ENCODE peak calls at places on chromosomes 5 and 9, in nine cellular contexts. L is K562, V is uterus, D is GM12892, I is IMR-90, A is lower leg skin, Q is esophagus muscularis mucosa, M is suprapubic skin, K is A549. C is an unnamed sample.

GRCh38 chr5:167633931-167634341 is 657.5 kb upstream of the WWC1 start:
- DNase-seq in I (peak), Q (no peak), A (no peak), K (peak), L (no peak), D (no peak), V (no peak), M (no peak), C (no peak)

GRCh38 chr5:1788828-1789227 is 10.8 kb downstream of the MRPL36 start:
- DNase-seq in Q (no peak), I (no peak), M (peak), V (no peak), D (no peak), A (peak), L (no peak), K (no peak), C (no peak)

GRCh38 chr5:156261275-156261939 is 65.6 kb upstream of the SGCD start:
- DNase-seq in Q (no peak), V (no peak), M (no peak), D (no peak), I (no peak), A (no peak), K (no peak), L (no peak), C (no peak)

GRCh38 chr9:86075132-86075807 is 24.1 kb downstream of the GOLM1 start:
- DNase-seq in Q (no peak), L (no peak), D (no peak), K (no peak), V (no peak), M (no peak), I (peak), A (no peak), C (no peak)

GRCh38 chr9:14383296-14383695 is 69.4 kb upstream of the NFIB start:
- DNase-seq in V (no peak), I (no peak), D (no peak), A (no peak), M (no peak), Q (no peak), L (no peak), K (no peak), C (no peak)

GRCh38 chr9:116700882-116701836 is 14.1 kb downstream of the TRIM32 start:
- DNase-seq in K (no peak), D (no peak), Q (no peak), M (no peak), I (no peak), V (no peak), L (no peak), A (no peak), C (no peak)

GRCh38 chr9:127181315-127181580 is 58.8 kb upstream of the ANGPTL2 start:
- DNase-seq in L (no peak), A (no peak), M (peak), K (no peak), I (no peak), Q (no peak), V (peak), D (no peak), C (no peak)

GRCh38 chr5:140632366-140633080 is 452 bp downstream of the CD14 start:
- DNase-seq in M (peak), I (peak), Q (peak), K (no peak), A (peak), D (peak), L (no peak), V (peak), C (no peak)

GRCh38 chr5:88680253-88681132 is 202.5 kb downstream of the MEF2C start:
- DNase-seq in A (peak), D (peak), K (peak), L (peak), Q (no peak), M (no peak), I (peak), V (peak), C (peak)

GRCh38 chr5:173928871-173929574 is 40.9 kb downstream of the CPEB4 start:
- DNase-seq in M (no peak), D (no peak), L (no peak), K (no peak), Q (no peak), V (no peak), I (no peak), A (no peak), C (no peak)

GRCh38 chr9:87337335-87338074 is 160.2 kb upstream of the DAPK1 start:
- DNase-seq in Q (peak), A (no peak), L (peak), I (no peak), D (no peak), V (peak), K (peak), M (no peak), C (no peak)

GRCh38 chr5:9903806-9904205 is 273.7 kb upstream of the TAS2R1 start:
- DNase-seq in Q (no peak), K (no peak), M (no peak), L (no peak), D (no peak), A (no peak), V (no peak), I (peak), C (no peak)

GRCh38 chr5:168721966-168722365 is 142.8 kb upstream of the PANK3 start:
- DNase-seq in M (no peak), D (no peak), Q (no peak), V (no peak), A (peak), I (no peak), K (no peak), L (no peak), C (no peak)

GRCh38 chr5:120088831-120089230 is 375.3 kb upstream of the PRR16 start:
- DNase-seq in V (no peak), A (no peak), D (no peak), K (no peak), L (no peak), I (no peak), Q (no peak), M (no peak), C (no peak)

GRCh38 chr9:137028281-137029057 is 432 bp upstream of the ABCA2 start:
- DNase-seq in K (peak), M (no peak), I (peak), V (no peak), D (peak), L (peak), A (no peak), Q (no peak), C (peak)

GRCh38 chr9:83234541-83234940 is 171.6 kb upstream of the RASEF start:
- DNase-seq in I (no peak), A (no peak), K (no peak), D (no peak), V (no peak), L (no peak), Q (no peak), M (no peak), C (no peak)

GRCh38 chr9:126248680-126249079 is 77.9 kb upstream of the MVB12B start:
- DNase-seq in L (no peak), Q (no peak), D (no peak), I (peak), K (peak), M (no peak), A (no peak), V (no peak), C (peak)

GRCh38 chr5:116546033-116546742 is 28.4 kb downstream of the SEMA6A start:
- DNase-seq in M (no peak), L (no peak), D (no peak), V (no peak), I (no peak), K (peak), Q (no peak), A (no peak), C (no peak)

GRCh38 chr5:116546743-116547124 is 27.9 kb downstream of the SEMA6A start:
- DNase-seq in K (no peak), L (no peak), V (no peak), A (no peak), D (no peak), Q (no peak), I (no peak), M (no peak), C (no peak)

GRCh38 chr5:116542619-116543018 is 32.0 kb downstream of the SEMA6A start:
- DNase-seq in M (no peak), L (no peak), K (no peak), V (no peak), A (no peak), D (no peak), I (no peak), Q (no peak), C (no peak)

GRCh38 chr5:116543501-116543900 is 31.1 kb downstream of the SEMA6A start:
- DNase-seq in A (no peak), V (no peak), D (no peak), L (no peak), M (no peak), K (no peak), Q (no peak), I (no peak), C (no peak)

GRCh38 chr5:116544542-116545241 is 29.9 kb downstream of the SEMA6A start:
- DNase-seq in Q (no peak), L (no peak), K (no peak), A (no peak), D (no peak), M (no peak), V (no peak), I (no peak), C (no peak)
- TF ChIP-seq POLR2A in Q (no peak), L (no peak), K (no peak), A (no peak), D (no peak), M (no peak), V (no peak), I (no peak), C (no peak)

GRCh38 chr5:95961617-95962474 is at the start of gene ELL2:
- DNase-seq in K (peak), A (peak), M (peak), D (peak), L (peak), V (peak), Q (peak), I (peak), C (peak)
- TF ChIP-seq POLR2A in K (peak), A (peak), M (peak), D (peak), L (peak), V (peak), Q (peak), I (peak), C (peak)

GRCh38 chr5:179815491-179816249 is 5.0 kb upstream of the SQSTM1 start:
- DNase-seq in Q (no peak), I (no peak), V (no peak), K (no peak), M (no peak), L (no peak), A (no peak), D (no peak), C (no peak)

GRCh38 chr5:179814090-179814489 is 6.6 kb upstream of the SQSTM1 start:
- DNase-seq in Q (no peak), M (no peak), D (no peak), I (no peak), V (no peak), A (no peak), K (no peak), L (no peak), C (no peak)

GRCh38 chr5:179818746-179819295 is 1.9 kb upstream of the SQSTM1 start:
- DNase-seq in I (peak), K (peak), D (peak), M (peak), V (peak), A (peak), Q (peak), L (peak), C (peak)

GRCh38 chr5:179817071-179817840 is 3.4 kb upstream of the SQSTM1 start:
- DNase-seq in A (no peak), Q (peak), L (no peak), D (no peak), K (no peak), M (no peak), V (peak), I (no peak), C (no peak)

GRCh38 chr5:179816401-179817070 is 4.2 kb upstream of the SQSTM1 start:
- DNase-seq in L (no peak), I (no peak), V (peak), K (no peak), A (no peak), Q (no peak), M (no peak), D (no peak), C (no peak)
- TF ChIP-seq POLR2A in L (no peak), I (no peak), V (no peak), K (no peak), A (no peak), Q (no peak), M (no peak), D (no peak), C (no peak)

GRCh38 chr9:2041736-2042135 is 26.6 kb downstream of the SMARCA2 start:
- DNase-seq in I (peak), L (no peak), D (no peak), A (no peak), V (no peak), K (no peak), Q (no peak), M (no peak), C (no peak)
- TF ChIP-seq POLR2A in I (no peak), L (no peak), D (no peak), A (no peak), V (no peak), K (no peak), Q (no peak), M (no peak), C (no peak)

GRCh38 chr5:39422886-39423285 is 1.9 kb downstream of the DAB2 start:
- DNase-seq in D (no peak), V (no peak), M (no peak), K (no peak), Q (no peak), I (no peak), L (no peak), A (no peak), C (no peak)

GRCh38 chr5:39423331-39423751 is 1.4 kb downstream of the DAB2 start:
- DNase-seq in A (peak), D (no peak), K (peak), L (peak), I (no peak), Q (no peak), V (no peak), M (no peak), C (no peak)

GRCh38 chr5:39426136-39426535 is 1.4 kb upstream of the DAB2 start:
- DNase-seq in I (no peak), Q (no peak), M (no peak), V (no peak), D (no peak), K (no peak), A (no peak), L (no peak), C (no peak)

GRCh38 chr5:39427225-39427624 is 2.4 kb upstream of the DAB2 start:
- DNase-seq in A (no peak), V (no peak), K (no peak), Q (no peak), M (no peak), D (no peak), L (no peak), I (peak), C (no peak)

GRCh38 chr5:39424751-39425524 is at the start of gene DAB2:
- DNase-seq in L (peak), M (peak), A (peak), K (peak), D (no peak), V (peak), Q (peak), I (peak), C (peak)
- TF ChIP-seq POLR2A in L (peak), M (peak), A (peak), K (peak), D (no peak), V (peak), Q (peak), I (peak), C (peak)

DNA sequence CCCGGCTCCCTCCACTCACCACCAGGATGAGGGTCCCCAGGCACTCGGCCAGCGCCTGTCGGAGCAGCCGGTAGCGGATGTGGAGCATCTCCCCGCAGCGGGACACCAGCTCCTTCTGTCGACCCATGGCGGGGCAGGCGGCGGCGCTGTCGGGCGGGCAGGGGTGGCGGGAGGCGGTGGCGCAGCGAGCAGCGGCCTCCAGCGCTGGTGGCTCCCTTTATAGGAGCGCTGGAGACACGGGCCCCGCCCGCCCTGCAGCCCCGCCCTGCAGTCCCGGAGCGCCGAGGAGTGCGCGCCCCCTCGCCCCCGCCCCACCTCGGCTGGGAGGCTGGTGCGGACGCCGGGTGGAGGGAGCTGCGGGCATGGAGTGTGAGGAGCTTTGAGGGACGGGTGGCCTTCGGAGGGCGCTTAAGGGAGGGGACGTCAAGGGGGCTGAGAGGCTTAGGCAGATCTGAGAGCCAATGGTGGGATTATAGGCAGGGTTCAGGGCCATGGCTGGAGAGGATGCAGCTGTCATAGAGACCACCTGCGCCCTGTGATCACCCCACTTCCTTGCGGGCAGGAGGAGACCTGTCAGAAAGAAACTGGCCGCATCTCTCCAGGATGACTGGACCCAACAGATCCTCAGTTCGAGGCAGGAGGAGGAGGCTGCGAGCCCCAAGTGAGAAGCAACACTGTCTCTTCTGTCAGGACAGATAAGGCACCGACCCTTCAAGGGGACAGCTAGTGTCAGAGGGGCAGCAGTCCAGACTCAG is at the start of gene AQP3:
- DNase-seq in D (peak), I (no peak), K (peak), Q (no peak), V (peak), L (peak), M (peak), A (peak), C (no peak)
- TF ChIP-seq POLR2A in D (no peak), I (no peak), K (peak), Q (no peak), V (no peak), L (no peak), M (peak), A (no peak), C (no peak)

GRCh38 chr9:97632406-97632991 is 669 bp downstream of the TSTD2 start:
- DNase-seq in I (peak), V (peak), A (peak), L (no peak), K (no peak), D (no peak), Q (no peak), M (peak), C (no peak)

GRCh38 chr9:97636903-97637302 is 3.3 kb downstream of the NCBP1 start:
- DNase-seq in I (no peak), D (no peak), M (no peak), L (no peak), A (no peak), Q (no peak), K (no peak), V (no peak), C (no peak)

GRCh38 chr9:97635026-97635425 is 1.4 kb downstream of the NCBP1 start:
- DNase-seq in V (no peak), I (no peak), D (no peak), K (no peak), Q (no peak), M (no peak), A (no peak), L (no peak), C (no peak)

GRCh38 chr9:97633859-97634485 is 351 bp downstream of the NCBP1 start:
- DNase-seq in K (no peak), V (no peak), D (no peak), L (no peak), A (no peak), M (no peak), I (peak), Q (no peak), C (no peak)

DNA sequence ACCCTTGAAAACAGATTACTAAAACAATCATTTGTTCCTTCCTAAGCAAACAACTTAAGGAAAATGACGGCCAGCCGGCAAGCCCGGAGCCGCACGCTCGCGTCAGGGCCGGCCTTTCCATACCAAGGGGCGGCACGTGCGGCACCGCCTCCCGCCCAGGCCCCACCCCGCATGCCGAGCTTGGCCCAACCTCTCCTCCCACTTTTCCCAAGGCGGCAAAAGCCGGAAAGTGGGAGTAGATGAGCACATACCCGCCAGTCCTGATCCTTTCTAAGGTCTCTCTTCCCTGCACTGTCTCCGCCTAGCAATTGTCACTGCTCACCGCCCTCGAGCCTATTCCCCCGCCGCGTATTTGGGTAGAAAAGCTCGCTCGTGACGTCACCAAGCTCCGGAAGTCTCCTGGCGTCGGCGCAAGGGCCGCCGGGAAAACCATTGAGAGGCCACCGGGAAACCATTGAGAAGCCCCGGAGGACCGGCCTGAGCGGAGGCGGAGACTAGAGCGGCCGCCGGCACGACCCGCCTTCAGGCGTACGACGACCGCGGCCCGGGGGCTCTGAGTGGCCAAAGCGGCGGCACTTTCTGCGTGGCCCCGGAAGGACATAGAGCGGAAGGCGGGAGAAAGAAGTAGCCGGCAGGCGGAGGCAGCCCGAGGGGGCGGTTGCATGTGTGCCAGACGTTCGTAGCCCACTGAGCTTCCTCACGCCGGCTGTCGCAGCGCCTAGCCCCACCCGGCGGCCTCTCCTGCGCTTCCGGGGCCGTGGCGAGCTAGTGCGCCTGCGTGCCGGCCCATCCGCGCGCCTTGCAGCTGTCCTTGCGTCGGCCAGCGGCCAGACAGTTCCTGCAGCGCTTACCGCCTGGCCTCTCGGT is at the start of the genes NCBP1 and TSTD2:
- DNase-seq in Q (peak), D (peak), K (peak), M (peak), A (peak), L (peak), I (peak), V (peak), C (peak)
- TF ChIP-seq POLR2A in Q (peak), D (peak), K (peak), M (peak), A (peak), L (peak), I (peak), V (peak), C (peak)